ENCODE peak calls at places on chromosomes 1 and 21, in seven cellular contexts. F, C, P, W, H, B and U are unnamed samples.

GRCh38 chr1:62541048-62541447 is 56.3 kb upstream of the ANGPTL3 start:
- DNase-seq in F (no peak), C (no peak), P (no peak), W (no peak), H (no peak), B (no peak), U (no peak)

GRCh38 chr1:49408346-49408745 is 615.4 kb downstream of the AGBL4 start:
- DNase-seq in F (no peak), C (no peak), P (no peak), W (no peak), H (no peak), B (no peak), U (no peak)

GRCh38 chr21:31554511-31555022 is 104.9 kb upstream of the SOD1 start:
- DNase-seq in F (no peak), C (peak), P (peak), W (peak), H (no peak), B (no peak), U (no peak)

GRCh38 chr1:226654508-226655124 is 84.5 kb downstream of the ITPKB start:
- DNase-seq in F (no peak), C (no peak), P (no peak), W (no peak), H (no peak), B (no peak), U (no peak)

GRCh38 chr1:94048413-94049164 is 72.4 kb downstream of the ABCA4 start:
- DNase-seq in F (peak), C (peak), P (no peak), W (no peak), H (no peak), B (no peak), U (no peak)

GRCh38 chr1:245953876-245954660 is 553.0 kb downstream of the SMYD3 start:
- DNase-seq in F (no peak), C (no peak), P (no peak), W (no peak), H (peak), B (peak), U (peak)

GRCh38 chr1:161182214-161182613 is 4.9 kb upstream of the B4GALT3 start:
- DNase-seq in F (no peak), C (peak), P (no peak), W (peak), H (no peak), B (peak), U (no peak)

GRCh38 chr1:39859859-39860812 is 23.2 kb downstream of the TRIT1 start:
- DNase-seq in F (no peak), C (no peak), P (no peak), W (no peak), H (no peak), B (no peak), U (no peak)

GRCh38 chr1:155241069-155241679 is 14.1 kb downstream of the ENTREP3 start:
- DNase-seq in F (peak), C (peak), P (peak), W (peak), H (peak), B (peak), U (peak)

GRCh38 chr21:14869984-14870840 is 194.6 kb downstream of the NRIP1 start:
- DNase-seq in F (no peak), C (no peak), P (no peak), W (no peak), H (no peak), B (no peak), U (no peak)

GRCh38 chr1:36486436-36487335 is 4.0 kb upstream of the CSF3R start:
- DNase-seq in F (peak), C (no peak), P (no peak), W (no peak), H (no peak), B (no peak), U (peak)

GRCh38 chr1:210438928-210439841 is 110.5 kb downstream of the HHAT start:
- DNase-seq in F (no peak), C (peak), P (peak), W (peak), H (peak), B (no peak), U (no peak)

GRCh38 chr1:163038928-163039327 is 30.2 kb upstream of the RGS4 start:
- DNase-seq in F (no peak), C (no peak), P (no peak), W (no peak), H (no peak), B (no peak), U (no peak)

GRCh38 chr1:20031161-20031560 is 38.8 kb upstream of the PLA2G5 start:
- DNase-seq in F (no peak), C (no peak), P (no peak), W (no peak), H (no peak), B (no peak), U (no peak)